ENCODE peak calls at places on chromosomes 2 and 18, in eight cellular contexts. A, C, T, K, O, J, M and P are unnamed samples.

GRCh38 chr2:134845028-134845427 is 6.6 kb downstream of the ACMSD start:
- DNase-seq in A (no peak), C (no peak), T (no peak), K (no peak), O (no peak), J (no peak), M (no peak), P (no peak)

GRCh38 chr2:240579771-240580614 is 6.5 kb upstream of the CAPN10 start:
- DNase-seq in A (peak), C (peak), T (peak), K (no peak), O (peak), J (no peak), M (peak), P (no peak)

GRCh38 chr2:173264603-173265366 is 89.9 kb upstream of the CDCA7 start:
- DNase-seq in A (no peak), C (no peak), T (peak), K (no peak), O (no peak), J (no peak), M (no peak), P (no peak)

GRCh38 chr18:32289480-32290075 is 99.7 kb downstream of the MEP1B start:
- DNase-seq in A (peak), C (no peak), T (peak), K (no peak), O (no peak), J (peak), M (no peak), P (no peak)

GRCh38 chr18:59429608-59430007 is 70.5 kb upstream of the LMAN1 start:
- DNase-seq in A (no peak), C (no peak), T (no peak), K (no peak), O (no peak), J (no peak), M (no peak), P (no peak)

GRCh38 chr18:77035380-77035779 is 97.2 kb downstream of the MBP start:
- DNase-seq in A (no peak), C (no peak), T (no peak), K (no peak), O (no peak), J (no peak), M (no peak), P (no peak)

GRCh38 chr18:74836296-74837139 is 238.8 kb downstream of the ZNF407 start:
- DNase-seq in A (peak), C (no peak), T (no peak), K (no peak), O (no peak), J (peak), M (no peak), P (no peak)

GRCh38 chr2:64876137-64876647 is 113.0 kb upstream of the SLC1A4 start:
- DNase-seq in A (peak), C (no peak), T (no peak), K (no peak), O (no peak), J (no peak), M (peak), P (no peak)

GRCh38 chr2:238489896-238490295 is 63.2 kb downstream of the ASB1 start:
- DNase-seq in A (no peak), C (no peak), T (no peak), K (peak), O (no peak), J (no peak), M (no peak), P (no peak)

GRCh38 chr2:124325667-124326425 is 300.8 kb downstream of the CNTNAP5 start:
- DNase-seq in A (peak), C (no peak), T (no peak), K (no peak), O (no peak), J (no peak), M (no peak), P (no peak)
- TF ChIP-seq CTCF in A (peak), C (no peak), T (no peak), K (no peak), O (no peak), J (peak), M (no peak), P (no peak)

DNA sequence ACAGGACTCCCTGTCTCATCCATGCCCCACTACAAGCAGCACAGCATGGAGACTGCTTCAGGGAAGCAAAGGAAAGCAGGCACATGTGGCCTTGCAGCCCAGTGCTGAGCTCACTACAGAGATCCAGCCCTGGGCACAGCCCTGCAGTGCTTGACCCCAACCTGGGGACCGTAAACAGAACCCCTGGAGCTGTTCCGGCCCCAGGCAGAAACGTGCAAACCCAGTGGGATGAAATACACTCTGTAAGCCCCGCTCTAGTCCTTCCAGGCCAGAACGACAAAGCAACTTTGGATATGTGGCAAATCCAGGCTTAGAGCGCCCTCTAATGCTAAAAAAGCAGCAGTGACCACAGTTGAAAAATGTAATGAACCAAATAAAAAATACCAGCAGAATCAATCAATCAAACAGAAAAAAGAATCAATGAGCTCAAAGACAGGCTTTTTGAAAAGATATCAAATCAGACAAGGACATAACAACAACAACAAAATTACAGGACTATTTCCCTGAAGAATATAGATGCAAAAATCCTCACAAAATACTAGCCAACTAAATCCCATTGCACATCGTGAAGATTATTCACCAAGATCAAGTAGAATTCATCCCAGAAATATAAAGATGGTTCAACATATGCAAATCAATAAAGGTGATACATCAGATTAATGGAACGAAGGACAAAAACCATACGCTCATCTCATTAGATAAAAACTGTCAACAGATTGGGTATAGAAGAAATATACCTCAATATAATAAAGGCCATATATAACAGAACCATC is 45.6 kb downstream of the ZNF519 start:
- DNase-seq in A (peak), C (no peak), T (peak), K (no peak), O (no peak), J (peak), M (peak), P (no peak)
- TF ChIP-seq CTCF in A (peak), C (peak), T (peak), K (no peak), O (peak), J (peak), M (peak), P (no peak)

GRCh38 chr18:45282101-45282812 is 333.0 kb upstream of the SLC14A2 start:
- DNase-seq in A (no peak), C (no peak), T (peak), K (no peak), O (no peak), J (no peak), M (no peak), P (no peak)
- TF ChIP-seq CTCF in A (no peak), C (no peak), T (no peak), K (no peak), O (no peak), J (no peak), M (peak), P (no peak)

GRCh38 chr2:47017541-47017940 is 101.9 kb upstream of the MCFD2 start:
- DNase-seq in A (no peak), C (no peak), T (no peak), K (no peak), O (no peak), J (no peak), M (no peak), P (no peak)

GRCh38 chr2:47015206-47015605 is 99.6 kb upstream of the MCFD2 start:
- DNase-seq in A (no peak), C (no peak), T (no peak), K (no peak), O (no peak), J (no peak), M (no peak), P (no peak)

GRCh38 chr2:47014564-47015051 is 99.0 kb upstream of the MCFD2 start:
- DNase-seq in A (no peak), C (no peak), T (no peak), K (no peak), O (no peak), J (no peak), M (no peak), P (no peak)

GRCh38 chr2:47015730-47016129 is 100.1 kb upstream of the MCFD2 start:
- DNase-seq in A (no peak), C (no peak), T (no peak), K (no peak), O (no peak), J (no peak), M (no peak), P (no peak)

DNA sequence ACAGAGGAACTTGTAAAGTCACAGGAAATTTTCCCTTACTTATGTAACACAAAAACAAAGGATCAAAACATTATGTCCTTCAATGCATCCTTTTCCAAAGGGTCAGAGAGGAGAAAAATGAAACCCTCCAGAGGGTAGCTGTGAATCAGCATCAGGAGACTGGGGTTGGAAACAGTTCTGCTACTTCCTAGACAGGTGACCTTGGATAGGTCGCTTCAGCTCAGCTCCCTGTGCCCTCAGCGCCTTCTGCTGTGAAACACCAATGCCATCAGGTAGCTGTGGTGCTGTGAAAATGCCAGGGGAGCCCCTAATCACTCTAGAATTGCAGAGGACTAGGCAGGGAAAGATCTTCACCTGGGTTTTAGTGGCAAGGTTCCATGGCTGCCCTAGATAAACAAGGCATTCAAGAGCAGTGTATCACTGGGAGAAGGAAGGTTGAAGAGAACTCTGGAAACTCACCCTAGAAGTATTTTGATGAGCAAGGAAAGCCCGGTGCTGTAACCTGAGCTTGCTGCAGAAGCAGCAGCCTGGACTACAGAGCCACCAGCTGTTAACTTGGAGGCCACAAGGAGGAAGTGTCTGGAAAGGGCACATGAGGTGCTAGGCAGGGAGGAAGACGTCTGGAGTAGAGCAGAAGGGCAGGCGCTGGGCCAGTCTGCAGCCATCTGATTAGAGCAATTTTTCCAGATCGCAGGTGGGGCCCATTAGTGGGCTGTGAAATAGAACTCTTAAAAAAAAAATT is 100.7 kb upstream of the MCFD2 start:
- DNase-seq in A (peak), C (no peak), T (no peak), K (no peak), O (no peak), J (no peak), M (peak), P (no peak)
- TF ChIP-seq CTCF in A (peak), C (no peak), T (no peak), K (no peak), O (no peak), J (peak), M (no peak), P (no peak)

DNA sequence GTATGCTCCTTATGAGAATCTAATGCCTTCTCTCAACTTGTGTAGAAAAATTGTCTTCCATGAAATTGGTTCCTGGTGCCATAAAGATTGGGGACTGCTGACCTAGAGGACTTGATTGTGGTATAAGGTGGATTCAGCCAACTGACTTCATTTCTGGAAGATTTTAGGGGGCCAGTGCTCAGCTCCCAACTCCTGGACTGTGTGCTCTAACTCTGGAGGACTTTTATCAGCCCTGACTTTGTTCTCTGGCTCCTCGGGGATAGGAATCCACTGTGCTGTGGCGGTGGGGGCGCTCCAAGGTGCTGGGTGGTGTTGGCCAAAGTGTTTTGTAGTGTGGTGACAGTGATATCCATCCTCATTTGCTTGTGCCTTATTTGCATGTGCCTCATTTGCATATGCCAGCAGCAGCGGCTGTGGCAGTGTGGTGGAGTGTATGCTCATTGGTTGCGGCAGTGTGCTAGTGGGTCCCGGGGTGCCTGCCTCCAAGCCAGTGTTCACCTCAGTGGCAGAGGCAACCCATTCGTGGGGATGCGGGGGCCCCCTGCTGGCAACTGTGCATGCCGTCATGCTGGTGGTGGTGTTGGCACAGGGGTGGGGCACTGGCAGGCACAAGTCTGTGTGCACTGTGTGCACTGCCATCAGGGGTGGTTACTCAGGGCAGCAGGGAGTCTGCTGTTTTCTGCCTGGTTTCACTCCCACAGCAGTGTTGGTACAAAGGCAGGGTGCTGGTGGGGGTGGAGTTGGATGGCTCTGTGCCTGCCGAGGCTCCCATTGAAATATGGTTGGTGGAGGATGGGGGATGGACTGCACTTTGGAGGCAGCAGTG is 19.6 kb downstream of the EHBP1 start:
- DNase-seq in A (no peak), C (no peak), T (no peak), K (peak), O (no peak), J (peak), M (peak), P (no peak)
- TF ChIP-seq CTCF in A (peak), C (no peak), T (peak), K (no peak), O (peak), J (no peak), M (peak), P (no peak)